ENCODE peak calls at places on chromosomes 13 and 19, in seven cellular contexts. K, A, V, S, B, D and Z are unnamed samples.

GRCh38 chr19:30004403-30004802 is 62.4 kb downstream of the URI1 start:
- DNase-seq in A (no peak), D (no peak), S (no peak), K (no peak), B (no peak), V (peak; percentile 12), Z (no peak)

GRCh38 chr19:55657004-55657747 is 2.3 kb downstream of the U2AF2 start:
- DNase-seq in B (no peak), K (no peak), A (no peak), V (no peak), S (no peak), D (no peak), Z (no peak)

GRCh38 chr19:31270897-31271568 is 78.2 kb downstream of the TSHZ3 start:
- DNase-seq in S (no peak), K (no peak), B (no peak), D (peak; percentile 11), A (no peak), V (no peak), Z (no peak)

GRCh38 chr19:21127001-21127400 is 14.8 kb upstream of the ZNF431 start:
- DNase-seq in V (no peak), B (no peak), K (no peak), D (no peak), A (no peak), S (no peak), Z (no peak)

GRCh38 chr13:66532146-66532545 is 698.0 kb downstream of the PCDH9 start:
- DNase-seq in B (no peak), S (no peak), V (no peak), D (no peak), K (no peak), A (no peak), Z (no peak)

GRCh38 chr13:23928985-23929384 is 31.7 kb upstream of the C1QTNF9B start:
- DNase-seq in S (peak; percentile 9), D (no peak), K (no peak), A (no peak), V (peak; percentile 20), B (no peak), Z (no peak)

GRCh38 chr13:86142080-86142479 is 342.9 kb upstream of the SLITRK6 start:
- DNase-seq in A (no peak), D (no peak), K (no peak), V (no peak), B (no peak), S (no peak), Z (no peak)

GRCh38 chr13:29591310-29591709 is 4.2 kb downstream of the SLC7A1 start:
- DNase-seq in D (no peak), B (no peak), V (no peak), A (no peak), K (no peak), S (no peak), Z (no peak)

DNA sequence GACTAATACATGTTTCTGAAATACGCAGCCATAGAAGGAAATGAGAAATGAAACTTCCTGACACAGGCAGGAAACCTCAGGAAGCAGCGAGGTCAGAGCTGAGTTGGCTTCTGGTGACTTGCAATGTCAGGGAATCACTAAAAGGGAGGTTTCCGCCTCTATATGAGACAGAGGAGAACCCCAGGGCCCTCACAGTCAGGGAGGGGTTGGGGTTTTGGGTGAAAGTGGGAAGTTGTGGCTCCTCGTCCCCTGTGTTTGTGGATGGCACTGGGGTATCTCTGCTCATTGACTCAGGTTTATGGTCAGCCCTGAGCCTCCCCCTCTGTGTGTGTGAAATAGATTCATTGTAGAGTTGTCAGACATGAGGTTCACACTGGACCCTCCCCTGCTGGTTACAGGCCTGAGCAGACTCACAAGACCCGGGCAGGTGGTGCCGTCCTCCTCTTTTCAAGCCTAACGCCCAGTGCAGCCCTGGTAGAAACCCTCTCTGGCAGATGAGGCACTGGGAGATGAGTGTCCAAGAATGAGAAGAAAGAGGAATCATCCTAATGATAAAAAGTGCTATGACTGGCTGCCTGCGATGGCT is 5.5 kb upstream of the LILRA6 start:
- DNase-seq in V (no peak), S (no peak), K (peak; percentile 45), B (no peak), D (no peak), A (no peak), Z (no peak)
- H3K4me3 ChIP-seq in V (no peak overlapping the region), S (peak overlapping the region; percentile 8), K (no peak overlapping the region), B (no peak overlapping the region), D (no peak overlapping the region), A (no peak overlapping the region), Z (no peak overlapping the region)

GRCh38 chr19:28700176-28700575 is 512.8 kb downstream of the UQCRFS1 start:
- DNase-seq in S (no peak), B (no peak), K (no peak), D (no peak), A (no peak), V (no peak), Z (no peak)

GRCh38 chr19:28697308-28697707 is 515.6 kb downstream of the UQCRFS1 start:
- DNase-seq in A (no peak), S (no peak), V (no peak), B (no peak), D (no peak), K (no peak), Z (no peak)

GRCh38 chr19:28691683-28692082 is 521.3 kb downstream of the UQCRFS1 start:
- DNase-seq in V (no peak), K (no peak), B (no peak), D (no peak), A (no peak), S (no peak), Z (no peak)

DNA sequence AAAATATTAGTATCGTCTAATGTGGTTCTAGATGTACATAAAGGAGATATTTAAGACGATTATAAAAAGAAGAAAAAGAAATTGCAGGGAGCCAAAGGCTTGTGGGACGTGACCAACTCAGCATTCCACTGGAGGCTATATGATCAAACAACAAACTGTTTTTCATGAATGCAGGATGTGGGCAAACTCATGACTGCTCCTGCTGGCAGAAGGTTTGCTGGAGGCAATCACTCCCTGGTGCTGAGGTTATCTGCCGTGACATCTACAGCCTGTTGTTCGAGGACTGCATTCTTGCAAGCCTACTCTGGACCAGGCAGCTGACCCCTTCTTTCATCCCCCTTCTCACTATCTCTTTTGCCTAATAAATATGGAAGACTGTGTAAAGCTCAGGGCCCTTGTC is 518.1 kb downstream of the UQCRFS1 start:
- DNase-seq in B (no peak), S (no peak), K (no peak), D (no peak), V (no peak), A (no peak), Z (no peak)
- TF ChIP-seq CTCF in B (no peak), S (no peak), K (no peak), D (no peak), V (no peak), A (no peak), Z (no peak)

DNA sequence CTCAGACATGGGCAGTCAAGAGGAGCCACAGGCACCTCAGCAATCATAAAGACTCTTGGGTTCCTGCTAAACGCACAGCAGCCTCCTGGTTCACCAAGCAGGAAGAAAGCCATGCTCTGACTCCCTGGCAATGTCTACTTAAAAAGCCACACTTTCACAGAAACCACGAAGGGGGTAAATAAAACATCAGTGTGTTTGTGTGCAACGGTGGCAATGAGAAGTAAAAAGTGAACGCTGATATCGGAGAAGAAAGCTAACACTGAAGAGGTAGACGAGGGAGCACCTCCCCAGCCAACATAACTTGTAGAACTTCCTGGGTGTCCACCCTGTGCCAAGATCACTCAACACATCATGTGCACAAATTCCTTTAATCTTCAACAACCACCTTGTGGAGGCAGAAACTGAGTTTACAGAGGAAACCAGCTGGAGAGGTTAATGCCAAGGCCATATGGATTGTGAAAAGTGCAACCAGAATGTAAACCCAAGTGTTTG is 30.2 kb downstream of the HSPH1 start:
- DNase-seq in B (no peak), D (no peak), S (no peak), V (no peak), K (no peak), A (no peak), Z (no peak)
- H3K4me1 ChIP-seq in B (no peaks in the 10 kb centered on the region), D (no peaks in the 10 kb centered on the region), S (no peaks in the 10 kb centered on the region), V (no peaks in the 10 kb centered on the region), K (no peaks in the 10 kb centered on the region), A (no peaks in the 10 kb centered on the region), Z (no peaks in the 10 kb centered on the region)

DNA sequence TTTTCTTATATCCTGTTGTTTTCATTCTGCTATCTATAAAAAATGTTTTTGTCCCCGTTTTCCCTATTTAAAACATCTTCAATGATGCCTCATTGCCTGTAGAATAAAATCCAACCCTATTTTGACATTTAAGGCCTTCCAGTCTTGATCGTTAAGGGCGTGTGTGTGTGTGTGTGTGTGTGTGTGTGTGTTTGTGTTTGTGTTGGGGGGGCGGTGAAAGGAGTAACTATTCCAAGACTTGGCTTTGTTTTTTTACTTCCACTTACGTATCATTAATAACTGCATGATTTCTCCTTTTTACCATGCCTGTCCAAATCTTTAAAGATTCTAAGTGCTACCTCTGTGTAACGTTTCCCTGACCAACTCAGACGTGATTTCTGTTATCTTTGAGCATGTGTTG is 784 bp downstream of the PIBF1 start:
- DNase-seq in K (no peak), D (no peak), V (peak; percentile 12), A (no peak), B (no peak), S (peak; percentile 1), Z (no peak)
- H3K4me3 ChIP-seq in K (peak overlapping the region; percentile 71), D (peak overlapping the region; percentile 92), V (peak overlapping the region; percentile 92), A (peak overlapping the region; percentile 88), B (no peak overlapping the region), S (peak overlapping the region; percentile 93), Z (peak overlapping the region; percentile 98)

DNA sequence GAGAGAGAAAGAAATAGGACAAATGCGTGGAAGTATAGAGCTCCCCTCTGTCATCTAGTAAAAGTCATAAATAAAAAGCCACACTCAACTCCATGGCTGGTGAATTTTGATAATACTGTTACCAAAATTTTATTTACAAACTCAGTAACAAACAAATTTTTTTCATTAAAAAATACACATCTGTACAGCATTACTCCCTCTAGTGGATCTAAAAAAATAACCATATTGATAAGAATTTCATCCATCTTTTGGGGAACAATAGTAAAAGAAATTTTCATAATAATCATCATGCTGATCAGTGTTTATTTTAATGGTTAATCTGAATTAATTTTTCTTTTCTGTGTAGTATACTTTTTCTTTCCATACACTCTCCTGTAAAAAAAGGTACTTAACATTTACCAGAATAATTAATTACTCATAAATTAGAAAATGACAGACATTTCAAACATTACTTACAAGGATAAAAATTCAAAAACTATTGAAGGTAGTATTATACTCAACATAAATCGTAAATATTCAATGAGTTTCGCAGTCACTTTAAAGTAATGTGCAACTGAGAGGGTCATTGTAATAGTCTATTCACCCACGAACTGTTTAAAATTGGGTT is 173.5 kb upstream of the LSM14A start:
- DNase-seq in D (no peak), V (peak; percentile 12), S (peak; percentile 33), K (no peak), B (no peak), A (no peak), Z (no peak)
- TF ChIP-seq CTCF in D (peak; percentile 43), V (peak; percentile 58), S (peak; percentile 63), K (peak; percentile 51), B (no peak), A (peak; percentile 24), Z (peak; percentile 46)